ENCODE peak calls at places on chromosomes 5 and 9, in nine cellular contexts. One of them, this sample, is unnamed.

GRCh38 chr9:82020341-82020740 is 31.8 kb downstream of the SPATA31D1 start:
- DNase-seq in adrenal gland: no peak
- DNase-seq in ovary: no peak
- DNase-seq in choroid plexus epithelial cell: no peak
- DNase-seq in HL-60: no peak
- DNase-seq in pancreas: no peak
- DNase-seq in activated CD8-positive, alpha-beta T cell treated with anti-CD3 and anti-CD28 coated beads for 36 hours: no peak
- DNase-seq in glutamatergic neuron: no peak
- DNase-seq in bronchial epithelial cell: no peak
- DNase-seq in this sample: no peak

GRCh38 chr5:14664270-14665109 is at the start of gene OTULIN:
- DNase-seq in adrenal gland: peak
- DNase-seq in choroid plexus epithelial cell: peak
- DNase-seq in ovary: peak
- DNase-seq in glutamatergic neuron: peak
- DNase-seq in pancreas: peak
- DNase-seq in bronchial epithelial cell: peak
- DNase-seq in activated CD8-positive, alpha-beta T cell treated with anti-CD3 and anti-CD28 coated beads for 36 hours: peak
- DNase-seq in HL-60: peak
- DNase-seq in this sample: peak

GRCh38 chr9:121518634-121519033 is 19.0 kb upstream of the GGTA1 start:
- DNase-seq in ovary: no peak
- DNase-seq in pancreas: no peak
- DNase-seq in adrenal gland: no peak
- DNase-seq in glutamatergic neuron: no peak
- DNase-seq in activated CD8-positive, alpha-beta T cell treated with anti-CD3 and anti-CD28 coated beads for 36 hours: no peak
- DNase-seq in HL-60: no peak
- DNase-seq in bronchial epithelial cell: no peak
- DNase-seq in choroid plexus epithelial cell: no peak
- DNase-seq in this sample: no peak

GRCh38 chr5:154761062-154761740 is 6.0 kb downstream of the LARP1 start:
- DNase-seq in adrenal gland: no peak
- DNase-seq in pancreas: no peak
- DNase-seq in choroid plexus epithelial cell: no peak
- DNase-seq in bronchial epithelial cell: peak
- DNase-seq in glutamatergic neuron: no peak
- DNase-seq in HL-60: no peak
- DNase-seq in ovary: no peak
- DNase-seq in activated CD8-positive, alpha-beta T cell treated with anti-CD3 and anti-CD28 coated beads for 36 hours: peak
- DNase-seq in this sample: no peak

GRCh38 chr5:139633295-139634027 is 14.7 kb upstream of the CXXC5 start:
- DNase-seq in pancreas: peak
- DNase-seq in bronchial epithelial cell: peak
- DNase-seq in choroid plexus epithelial cell: peak
- DNase-seq in activated CD8-positive, alpha-beta T cell treated with anti-CD3 and anti-CD28 coated beads for 36 hours: peak
- DNase-seq in ovary: peak
- DNase-seq in adrenal gland: peak
- DNase-seq in glutamatergic neuron: peak
- DNase-seq in HL-60: no peak
- DNase-seq in this sample: peak

GRCh38 chr5:15566789-15567188 is 66.8 kb downstream of the FBXL7 start:
- DNase-seq in HL-60: no peak
- DNase-seq in pancreas: no peak
- DNase-seq in activated CD8-positive, alpha-beta T cell treated with anti-CD3 and anti-CD28 coated beads for 36 hours: no peak
- DNase-seq in bronchial epithelial cell: no peak
- DNase-seq in glutamatergic neuron: no peak
- DNase-seq in choroid plexus epithelial cell: no peak
- DNase-seq in adrenal gland: no peak
- DNase-seq in ovary: no peak
- DNase-seq in this sample: no peak

GRCh38 chr9:91727316-91727861 is 222.6 kb downstream of the ROR2 start:
- DNase-seq in activated CD8-positive, alpha-beta T cell treated with anti-CD3 and anti-CD28 coated beads for 36 hours: peak
- DNase-seq in bronchial epithelial cell: peak
- DNase-seq in ovary: no peak
- DNase-seq in HL-60: no peak
- DNase-seq in choroid plexus epithelial cell: peak
- DNase-seq in glutamatergic neuron: no peak
- DNase-seq in pancreas: no peak
- DNase-seq in adrenal gland: peak
- DNase-seq in this sample: no peak

GRCh38 chr9:98087420-98088354 is 31.2 kb downstream of the NANS start:
- DNase-seq in adrenal gland: no peak
- DNase-seq in pancreas: peak
- DNase-seq in choroid plexus epithelial cell: peak
- DNase-seq in ovary: peak
- DNase-seq in activated CD8-positive, alpha-beta T cell treated with anti-CD3 and anti-CD28 coated beads for 36 hours: peak
- DNase-seq in glutamatergic neuron: peak
- DNase-seq in HL-60: no peak
- DNase-seq in bronchial epithelial cell: peak
- DNase-seq in this sample: peak

GRCh38 chr5:129459485-129460120 is 495 bp upstream of the ADAMTS19 start:
- DNase-seq in bronchial epithelial cell: no peak
- DNase-seq in HL-60: no peak
- DNase-seq in ovary: peak
- DNase-seq in pancreas: peak
- DNase-seq in glutamatergic neuron: peak
- DNase-seq in adrenal gland: no peak
- DNase-seq in choroid plexus epithelial cell: peak
- DNase-seq in activated CD8-positive, alpha-beta T cell treated with anti-CD3 and anti-CD28 coated beads for 36 hours: no peak
- DNase-seq in this sample: no peak

GRCh38 chr5:106290841-106291240 is 1379.9 kb downstream of the EFNA5 start:
- DNase-seq in bronchial epithelial cell: peak
- DNase-seq in adrenal gland: no peak
- DNase-seq in glutamatergic neuron: no peak
- DNase-seq in pancreas: no peak
- DNase-seq in ovary: no peak
- DNase-seq in choroid plexus epithelial cell: peak
- DNase-seq in activated CD8-positive, alpha-beta T cell treated with anti-CD3 and anti-CD28 coated beads for 36 hours: no peak
- DNase-seq in HL-60: no peak
- DNase-seq in this sample: no peak

GRCh38 chr9:116193636-116194035 is 40.0 kb downstream of the PAPPA start:
- DNase-seq in bronchial epithelial cell: peak
- DNase-seq in glutamatergic neuron: no peak
- DNase-seq in ovary: no peak
- DNase-seq in HL-60: no peak
- DNase-seq in adrenal gland: no peak
- DNase-seq in activated CD8-positive, alpha-beta T cell treated with anti-CD3 and anti-CD28 coated beads for 36 hours: no peak
- DNase-seq in pancreas: no peak
- DNase-seq in choroid plexus epithelial cell: peak
- DNase-seq in this sample: no peak

GRCh38 chr9:75027187-75028107 is 646 bp downstream of the CARNMT1 start:
- DNase-seq in ovary: peak
- DNase-seq in activated CD8-positive, alpha-beta T cell treated with anti-CD3 and anti-CD28 coated beads for 36 hours: peak
- DNase-seq in bronchial epithelial cell: peak
- DNase-seq in HL-60: peak
- DNase-seq in pancreas: peak
- DNase-seq in glutamatergic neuron: peak
- DNase-seq in choroid plexus epithelial cell: peak
- DNase-seq in adrenal gland: peak
- DNase-seq in this sample: no peak

GRCh38 chr9:137077758-137078693 is 709 bp downstream of the UAP1L1 start:
- DNase-seq in glutamatergic neuron: no peak
- DNase-seq in choroid plexus epithelial cell: peak
- DNase-seq in pancreas: peak
- DNase-seq in HL-60: no peak
- DNase-seq in ovary: no peak
- DNase-seq in bronchial epithelial cell: no peak
- DNase-seq in activated CD8-positive, alpha-beta T cell treated with anti-CD3 and anti-CD28 coated beads for 36 hours: peak
- DNase-seq in adrenal gland: peak
- DNase-seq in this sample: peak

GRCh38 chr9:23820731-23821399 is 5.2 kb downstream of the ELAVL2 start:
- DNase-seq in choroid plexus epithelial cell: no peak
- DNase-seq in adrenal gland: no peak
- DNase-seq in HL-60: no peak
- DNase-seq in glutamatergic neuron: peak
- DNase-seq in activated CD8-positive, alpha-beta T cell treated with anti-CD3 and anti-CD28 coated beads for 36 hours: no peak
- DNase-seq in bronchial epithelial cell: no peak
- DNase-seq in pancreas: peak
- DNase-seq in ovary: no peak
- DNase-seq in this sample: no peak

GRCh38 chr5:120803282-120803681 is 339.2 kb downstream of the PRR16 start:
- DNase-seq in adrenal gland: no peak
- DNase-seq in pancreas: no peak
- DNase-seq in ovary: no peak
- DNase-seq in glutamatergic neuron: no peak
- DNase-seq in activated CD8-positive, alpha-beta T cell treated with anti-CD3 and anti-CD28 coated beads for 36 hours: no peak
- DNase-seq in bronchial epithelial cell: peak
- DNase-seq in choroid plexus epithelial cell: peak
- DNase-seq in HL-60: no peak
- DNase-seq in this sample: no peak
- TF ChIP-seq CTCF in adrenal gland: peak
- TF ChIP-seq CTCF in pancreas: no peak
- TF ChIP-seq CTCF in ovary: no peak
- TF ChIP-seq CTCF in glutamatergic neuron: no peak
- TF ChIP-seq CTCF in activated CD8-positive, alpha-beta T cell treated with anti-CD3 and anti-CD28 coated beads for 36 hours: no peak
- TF ChIP-seq CTCF in bronchial epithelial cell: peak
- TF ChIP-seq CTCF in choroid plexus epithelial cell: no peak
- TF ChIP-seq CTCF in HL-60: no peak
- TF ChIP-seq CTCF in this sample: no peak

GRCh38 chr9:101050650-101051049 is 22.1 kb downstream of the PLPPR1 start:
- DNase-seq in activated CD8-positive, alpha-beta T cell treated with anti-CD3 and anti-CD28 coated beads for 36 hours: no peak
- DNase-seq in adrenal gland: no peak
- DNase-seq in choroid plexus epithelial cell: no peak
- DNase-seq in bronchial epithelial cell: no peak
- DNase-seq in pancreas: no peak
- DNase-seq in glutamatergic neuron: no peak
- DNase-seq in HL-60: no peak
- DNase-seq in ovary: no peak
- DNase-seq in this sample: no peak

DNA sequence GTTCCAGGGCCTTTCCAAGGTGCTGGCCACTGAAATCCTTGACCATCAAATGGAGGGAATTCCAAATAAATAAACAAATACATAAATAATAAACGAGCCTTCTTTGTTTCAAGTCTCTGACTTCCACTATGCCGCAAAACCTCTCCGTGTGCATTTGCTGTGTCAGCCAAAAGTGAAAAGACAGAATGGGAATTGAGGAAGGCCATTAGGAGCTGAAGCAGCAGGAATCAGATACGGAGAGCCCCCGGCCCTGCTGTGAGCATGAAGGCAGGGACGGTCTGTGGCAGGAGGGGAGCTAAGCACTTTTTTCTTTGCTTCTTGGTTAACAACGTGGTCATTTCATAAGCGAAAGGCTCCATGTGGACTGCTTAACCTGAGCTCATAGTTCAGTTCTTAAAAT is 26.1 kb downstream of the PLPPR1 start:
- DNase-seq in ovary: no peak
- DNase-seq in choroid plexus epithelial cell: no peak
- DNase-seq in HL-60: no peak
- DNase-seq in activated CD8-positive, alpha-beta T cell treated with anti-CD3 and anti-CD28 coated beads for 36 hours: no peak
- DNase-seq in bronchial epithelial cell: no peak
- DNase-seq in glutamatergic neuron: peak
- DNase-seq in pancreas: no peak
- DNase-seq in adrenal gland: no peak
- DNase-seq in this sample: no peak
- TF ChIP-seq CTCF in ovary: no peak
- TF ChIP-seq CTCF in choroid plexus epithelial cell: no peak
- TF ChIP-seq CTCF in HL-60: no peak
- TF ChIP-seq CTCF in activated CD8-positive, alpha-beta T cell treated with anti-CD3 and anti-CD28 coated beads for 36 hours: no peak
- TF ChIP-seq CTCF in bronchial epithelial cell: no peak
- TF ChIP-seq CTCF in glutamatergic neuron: no peak
- TF ChIP-seq CTCF in pancreas: no peak
- TF ChIP-seq CTCF in adrenal gland: no peak
- TF ChIP-seq CTCF in this sample: no peak

GRCh38 chr5:76953551-76954382 is 922 bp downstream of the CRHBP start:
- DNase-seq in ovary: no peak
- DNase-seq in glutamatergic neuron: peak
- DNase-seq in activated CD8-positive, alpha-beta T cell treated with anti-CD3 and anti-CD28 coated beads for 36 hours: no peak
- DNase-seq in adrenal gland: no peak
- DNase-seq in bronchial epithelial cell: no peak
- DNase-seq in HL-60: no peak
- DNase-seq in pancreas: peak
- DNase-seq in choroid plexus epithelial cell: peak
- DNase-seq in this sample: no peak
- TF ChIP-seq CTCF in ovary: no peak
- TF ChIP-seq CTCF in glutamatergic neuron: no peak
- TF ChIP-seq CTCF in activated CD8-positive, alpha-beta T cell treated with anti-CD3 and anti-CD28 coated beads for 36 hours: no peak
- TF ChIP-seq CTCF in adrenal gland: no peak
- TF ChIP-seq CTCF in bronchial epithelial cell: no peak
- TF ChIP-seq CTCF in HL-60: no peak
- TF ChIP-seq CTCF in pancreas: no peak
- TF ChIP-seq CTCF in choroid plexus epithelial cell: no peak
- TF ChIP-seq CTCF in this sample: no peak

GRCh38 chr9:124120272-124120671 is 108.7 kb downstream of the LHX2 start:
- DNase-seq in choroid plexus epithelial cell: no peak
- DNase-seq in glutamatergic neuron: no peak
- DNase-seq in adrenal gland: no peak
- DNase-seq in bronchial epithelial cell: no peak
- DNase-seq in HL-60: no peak
- DNase-seq in ovary: no peak
- DNase-seq in activated CD8-positive, alpha-beta T cell treated with anti-CD3 and anti-CD28 coated beads for 36 hours: no peak
- DNase-seq in pancreas: no peak
- DNase-seq in this sample: no peak

GRCh38 chr9:124121725-124122124 is 110.2 kb downstream of the LHX2 start:
- DNase-seq in ovary: no peak
- DNase-seq in pancreas: no peak
- DNase-seq in adrenal gland: no peak
- DNase-seq in glutamatergic neuron: no peak
- DNase-seq in HL-60: no peak
- DNase-seq in activated CD8-positive, alpha-beta T cell treated with anti-CD3 and anti-CD28 coated beads for 36 hours: no peak
- DNase-seq in bronchial epithelial cell: no peak
- DNase-seq in choroid plexus epithelial cell: no peak
- DNase-seq in this sample: no peak

GRCh38 chr9:124124729-124125589 is 113.4 kb downstream of the LHX2 start:
- DNase-seq in activated CD8-positive, alpha-beta T cell treated with anti-CD3 and anti-CD28 coated beads for 36 hours: no peak
- DNase-seq in bronchial epithelial cell: no peak
- DNase-seq in HL-60: no peak
- DNase-seq in pancreas: no peak
- DNase-seq in ovary: no peak
- DNase-seq in adrenal gland: no peak
- DNase-seq in glutamatergic neuron: no peak
- DNase-seq in choroid plexus epithelial cell: no peak
- DNase-seq in this sample: no peak

GRCh38 chr9:124122321-124122720 is 110.8 kb downstream of the LHX2 start:
- DNase-seq in adrenal gland: no peak
- DNase-seq in HL-60: no peak
- DNase-seq in ovary: no peak
- DNase-seq in bronchial epithelial cell: no peak
- DNase-seq in activated CD8-positive, alpha-beta T cell treated with anti-CD3 and anti-CD28 coated beads for 36 hours: no peak
- DNase-seq in glutamatergic neuron: no peak
- DNase-seq in pancreas: no peak
- DNase-seq in choroid plexus epithelial cell: peak
- DNase-seq in this sample: no peak

DNA sequence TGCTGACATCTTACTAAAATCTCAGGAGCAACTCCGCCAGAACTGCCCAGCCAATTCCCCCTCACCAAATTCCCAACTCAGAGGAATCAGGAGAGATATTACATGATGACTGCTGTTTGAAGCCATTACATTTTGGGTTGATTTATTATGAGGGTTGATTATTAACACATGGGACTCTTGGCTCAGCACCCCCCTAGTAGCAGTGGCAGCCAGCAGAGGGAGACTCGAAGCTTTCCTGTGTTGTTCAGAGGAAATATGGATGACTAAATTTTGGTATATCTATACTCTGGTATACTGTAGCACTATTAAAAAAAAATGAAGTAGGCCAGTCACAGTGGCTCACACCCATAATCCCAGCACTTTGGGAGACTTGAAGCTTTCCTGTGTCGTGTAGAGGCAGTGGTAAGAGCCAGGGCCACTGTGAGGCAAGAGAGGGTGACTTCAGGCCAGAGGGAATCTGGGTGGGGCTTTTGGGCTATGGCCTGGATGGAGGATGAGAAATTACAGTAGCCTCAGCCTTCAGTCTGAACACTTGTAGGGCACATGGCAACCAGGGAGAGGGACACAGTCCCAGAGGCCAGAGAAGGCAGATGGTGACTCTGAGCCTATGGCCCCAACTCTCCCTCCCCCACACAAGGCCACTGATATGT is 111.4 kb downstream of the LHX2 start:
- DNase-seq in adrenal gland: no peak
- DNase-seq in activated CD8-positive, alpha-beta T cell treated with anti-CD3 and anti-CD28 coated beads for 36 hours: peak
- DNase-seq in HL-60: no peak
- DNase-seq in ovary: no peak
- DNase-seq in choroid plexus epithelial cell: peak
- DNase-seq in bronchial epithelial cell: no peak
- DNase-seq in pancreas: no peak
- DNase-seq in glutamatergic neuron: no peak
- DNase-seq in this sample: no peak
- TF ChIP-seq CTCF in adrenal gland: no peak
- TF ChIP-seq CTCF in activated CD8-positive, alpha-beta T cell treated with anti-CD3 and anti-CD28 coated beads for 36 hours: peak
- TF ChIP-seq CTCF in HL-60: no peak
- TF ChIP-seq CTCF in ovary: no peak
- TF ChIP-seq CTCF in choroid plexus epithelial cell: peak
- TF ChIP-seq CTCF in bronchial epithelial cell: no peak
- TF ChIP-seq CTCF in pancreas: no peak
- TF ChIP-seq CTCF in glutamatergic neuron: no peak
- TF ChIP-seq CTCF in this sample: no peak

This sample was measured in activated B cell treated with CpG ODN at 0.5 μM for 24 hours.